ENCODE peak calls at places on chromosome 7, in eight cellular contexts. P, S, W, N, Q, O, J and U are unnamed samples.

GRCh38 chr7:42186181-42186580 is 50.8 kb downstream of the GLI3 start:
- DNase-seq in J (no peak), P (peak; percentile 51), Q (peak; percentile 17), O (no peak), W (no peak), S (peak; percentile 18), N (no peak), U (no peak)

GRCh38 chr7:125661677-125662076 is 732.1 kb upstream of the POT1 start:
- DNase-seq in N (no peak), Q (no peak), W (no peak), J (no peak), O (no peak), S (no peak), P (no peak), U (no peak)

GRCh38 chr7:46315891-46316290 is 394.8 kb upstream of the IGFBP3 start:
- DNase-seq in N (peak; percentile 16), W (no peak), Q (no peak), S (no peak), O (no peak), J (no peak), P (no peak), U (no peak)

GRCh38 chr7:127751062-127751722 is 99.2 kb downstream of the SND1 start:
- DNase-seq in O (no peak), Q (no peak), P (no peak), S (no peak), N (no peak), J (no peak), W (no peak), U (no peak)

GRCh38 chr7:11237742-11238141 is 264.1 kb downstream of the PHF14 start:
- DNase-seq in W (no peak), J (no peak), N (no peak), S (no peak), O (no peak), P (peak; percentile 31), Q (no peak), U (no peak)

GRCh38 chr7:100894860-100895700 is 608 bp downstream of the ACHE start:
- DNase-seq in N (peak; percentile 81), W (no peak), Q (peak; percentile 61), P (peak; percentile 80), J (no peak), O (peak; percentile 80), S (no peak), U (peak; percentile 30)

GRCh38 chr7:148264933-148265557 is 325.5 kb upstream of the C7orf33 start:
- DNase-seq in N (peak; percentile 70), W (no peak), J (no peak), P (peak; percentile 39), S (peak; percentile 57), Q (peak; percentile 30), O (no peak), U (no peak)

GRCh38 chr7:154425326-154425725 is 373.1 kb downstream of the DPP6 start:
- DNase-seq in Q (peak; percentile 44), W (no peak), N (no peak), J (no peak), O (no peak), S (no peak), P (no peak), U (no peak)

GRCh38 chr7:27214587-27214950 is 14.7 kb upstream of the HOXA13 start:
- DNase-seq in J (no peak), O (no peak), Q (no peak), P (no peak), N (no peak), W (no peak), S (no peak), U (no peak)

GRCh38 chr7:15476101-15476918 is 85.5 kb downstream of the AGMO start:
- DNase-seq in N (no peak), S (no peak), J (no peak), P (no peak), O (no peak), W (no peak), Q (no peak), U (no peak)

DNA sequence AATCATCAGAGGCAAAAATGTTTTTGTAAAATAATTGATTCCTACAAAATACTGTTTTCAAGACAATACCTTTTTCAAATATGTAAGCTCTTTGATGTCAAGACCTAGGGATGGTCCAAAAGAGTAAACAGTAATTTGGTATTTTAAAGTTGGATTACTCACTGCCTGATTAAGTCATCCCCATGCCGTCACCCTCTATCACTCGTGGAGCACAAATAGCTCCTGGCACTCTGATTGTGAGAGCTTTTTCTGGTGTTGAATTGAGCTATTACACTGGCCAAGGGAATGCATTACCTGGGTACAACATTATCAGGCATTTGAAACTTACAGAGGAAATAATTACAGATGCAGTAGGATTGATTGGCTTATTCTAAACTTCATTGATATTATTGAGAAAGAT is 231.9 kb upstream of the GRM3 start:
- DNase-seq in P (no peak), Q (no peak), N (no peak), W (no peak), S (no peak), O (no peak), J (no peak), U (no peak)
- H3K9me3 ChIP-seq in P (no peaks in the 10 kb centered on the region), Q (no peaks in the 10 kb centered on the region), N (no peaks in the 10 kb centered on the region), W (no peaks in the 10 kb centered on the region), S (no peaks in the 10 kb centered on the region), O (no peaks in the 10 kb centered on the region), J (no peaks in the 10 kb centered on the region), U (no peaks in the 10 kb centered on the region)

DNA sequence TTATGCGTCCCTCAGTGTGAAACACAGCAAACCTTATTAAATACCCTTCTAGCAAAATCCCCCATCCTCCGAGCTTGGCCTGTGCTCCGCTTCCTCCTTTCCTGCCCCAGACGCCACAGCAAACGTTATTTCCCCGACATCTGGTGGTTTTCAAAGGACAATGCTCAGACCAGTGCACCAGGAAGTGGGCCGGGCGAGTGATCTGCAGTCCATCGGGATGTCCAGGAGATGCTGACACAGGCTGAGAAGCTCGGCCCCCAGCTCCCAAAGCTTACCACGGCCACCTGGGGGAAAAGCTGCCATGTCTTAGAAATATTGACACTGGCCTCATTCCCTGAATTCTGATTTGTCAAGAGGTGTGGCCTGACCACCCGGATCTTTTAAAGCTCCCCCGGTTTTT is 129.5 kb downstream of the PTPRN2 start:
- DNase-seq in P (no peak), Q (no peak), J (peak; percentile 20), S (no peak), W (no peak), N (no peak), O (no peak), U (no peak)
- H3K9me3 ChIP-seq in P (no peaks in the 10 kb centered on the region), Q (peaks cover 3% of the 10 kb centered on the region), J (no peaks in the 10 kb centered on the region), S (no peaks in the 10 kb centered on the region), W (peaks cover 3% of the 10 kb centered on the region), N (no peaks in the 10 kb centered on the region), O (no peaks in the 10 kb centered on the region), U (no peaks in the 10 kb centered on the region)

DNA sequence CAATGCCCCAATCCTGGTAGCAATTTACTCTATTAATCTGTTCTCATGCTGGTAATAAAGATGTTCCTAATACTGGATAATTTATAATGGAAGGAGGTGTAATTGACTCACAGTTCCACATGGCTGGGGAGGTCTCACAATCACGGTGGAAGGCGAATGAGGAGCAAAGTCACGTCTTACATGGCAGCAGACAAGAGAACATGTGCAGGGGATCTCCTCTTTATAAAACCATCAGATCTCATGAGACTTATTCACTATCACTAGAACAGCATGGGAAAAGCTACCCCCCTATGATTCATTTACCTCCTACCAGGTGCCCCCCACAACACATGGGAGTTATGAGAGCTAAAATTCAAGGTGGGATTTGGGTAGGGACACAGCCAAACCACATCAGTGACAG is 872.2 kb downstream of the ANKRD7 start:
- DNase-seq in W (no peak), O (no peak), Q (no peak), P (no peak), N (no peak), J (no peak), S (no peak), U (no peak)
- H3K9me3 ChIP-seq in W (no peaks in the 10 kb centered on the region), O (no peaks in the 10 kb centered on the region), Q (no peaks in the 10 kb centered on the region), P (no peaks in the 10 kb centered on the region), N (no peaks in the 10 kb centered on the region), J (no peaks in the 10 kb centered on the region), S (no peaks in the 10 kb centered on the region), U (peaks cover 2% of the 10 kb centered on the region)

GRCh38 chr7:158315881-158316280 is 271.7 kb downstream of the PTPRN2 start:
- DNase-seq in W (no peak), J (no peak), P (peak; percentile 16), S (no peak), O (no peak), N (no peak), Q (no peak), U (no peak)
- H3K9me3 ChIP-seq in W (peaks cover 1% of the 10 kb centered on the region), J (peaks cover 3% of the 10 kb centered on the region), P (no peaks in the 10 kb centered on the region), S (peaks cover 2% of the 10 kb centered on the region), O (no peaks in the 10 kb centered on the region), N (no peaks in the 10 kb centered on the region), Q (no peaks in the 10 kb centered on the region), U (peaks cover 2% of the 10 kb centered on the region)

GRCh38 chr7:158256091-158256816 is 331.4 kb downstream of the PTPRN2 start:
- DNase-seq in Q (no peak), O (peak; percentile 27), J (peak; percentile 46), P (no peak), W (no peak), N (no peak), S (no peak), U (no peak)

GRCh38 chr7:158255558-158255957 is 332.1 kb downstream of the PTPRN2 start:
- DNase-seq in O (no peak), J (peak; percentile 12), S (no peak), Q (no peak), N (no peak), W (no peak), P (no peak), U (no peak)

GRCh38 chr7:158258411-158259130 is 329.1 kb downstream of the PTPRN2 start:
- DNase-seq in J (no peak), S (no peak), P (no peak), W (no peak), N (no peak), Q (no peak), O (peak; percentile 21), U (no peak)

GRCh38 chr7:158257516-158258410 is 329.9 kb downstream of the PTPRN2 start:
- DNase-seq in O (peak; percentile 54), P (no peak), Q (no peak), W (no peak), N (no peak), J (peak; percentile 48), S (no peak), U (no peak)

GRCh38 chr7:158257001-158257400 is 330.6 kb downstream of the PTPRN2 start:
- DNase-seq in J (peak; percentile 21), W (no peak), O (peak; percentile 37), Q (no peak), S (no peak), N (no peak), P (no peak), U (no peak)
- H3K9me3 ChIP-seq in J (no peaks in the 10 kb centered on the region), W (peaks cover under 1% of the 10 kb centered on the region), O (no peaks in the 10 kb centered on the region), Q (no peaks in the 10 kb centered on the region), S (peaks cover 5% of the 10 kb centered on the region), N (no peaks in the 10 kb centered on the region), P (no peaks in the 10 kb centered on the region), U (no peaks in the 10 kb centered on the region)

GRCh38 chr7:157801971-157802675 is 465.3 kb downstream of the DNAJB6 start:
- DNase-seq in N (no peak), J (no peak), O (peak; percentile 57), P (no peak), S (no peak), Q (no peak), W (no peak), U (no peak)
- H3K9me3 ChIP-seq in N (no peaks in the 10 kb centered on the region), J (peaks cover 20% of the 10 kb centered on the region), O (no peaks in the 10 kb centered on the region), P (no peaks in the 10 kb centered on the region), S (no peaks in the 10 kb centered on the region), Q (no peaks in the 10 kb centered on the region), W (peaks cover 9% of the 10 kb centered on the region), U (no peaks in the 10 kb centered on the region)